ENCODE peak calls at places on chromosomes 4 and X, in eight cellular contexts. U is spleen, I is uterus, V is AG09309, H is H1, T is tibial nerve, P is lung, C is ovary. D is an unnamed sample.

GRCh38 chr4:162959056-162959455 is 207.6 kb downstream of the NAF1 start:
- DNase-seq in P (no peak), T (no peak), U (no peak), I (no peak), H (peak), C (no peak), V (no peak), D (no peak)

GRCh38 chr4:82561745-82562552 is at the start of gene TMEM150C:
- DNase-seq in H (peak), I (no peak), T (no peak), U (no peak), V (no peak), C (peak), P (no peak), D (no peak)

GRCh38 chr4:186819357-186820086 is 95.9 kb upstream of the FAT1 start:
- DNase-seq in P (no peak), C (no peak), I (no peak), U (no peak), V (no peak), T (no peak), H (no peak), D (no peak)

GRCh38 chr4:174357321-174357720 is 73.6 kb downstream of the CEP44 start:
- DNase-seq in V (no peak), T (no peak), P (no peak), I (no peak), H (no peak), U (no peak), C (no peak), D (no peak)

GRCh38 chr4:8906991-8907595 is 35.5 kb upstream of the HMX1 start:
- DNase-seq in H (peak), I (no peak), T (no peak), C (no peak), V (no peak), U (peak), P (no peak), D (peak)

GRCh38 chr4:109462297-109462696 is 28.7 kb downstream of the SEC24B start:
- DNase-seq in T (no peak), I (no peak), P (no peak), C (no peak), U (no peak), H (no peak), V (no peak), D (no peak)

GRCh38 chrX:6735235-6735634 is 200.3 kb upstream of the VCX3A start:
- DNase-seq in H (no peak), T (no peak), I (no peak), U (no peak), C (no peak), P (no peak), V (no peak), D (no peak)

GRCh38 chr4:153393397-153393796 is 48.9 kb downstream of the MND1 start:
- DNase-seq in V (no peak), P (peak), H (no peak), I (peak), C (no peak), T (no peak), U (no peak), D (peak)

GRCh38 chr4:80362578-80363181 is 27.1 kb downstream of the CFAP299 start:
- DNase-seq in T (no peak), H (peak), U (peak), V (peak), P (no peak), C (no peak), I (no peak), D (no peak)

GRCh38 chr4:62051332-62051731 is 851.2 kb downstream of the ADGRL3 start:
- DNase-seq in C (no peak), V (no peak), T (no peak), I (no peak), P (no peak), H (no peak), U (no peak), D (no peak)

GRCh38 chrX:66030505-66031317 is 9.2 kb downstream of the VSIG4 start:
- DNase-seq in C (no peak), P (no peak), T (no peak), U (no peak), I (no peak), H (peak), V (no peak), D (no peak)

GRCh38 chr4:139281212-139281611 is 1.2 kb upstream of the MGARP start:
- DNase-seq in U (no peak), I (no peak), V (no peak), P (no peak), T (no peak), H (no peak), C (no peak), D (no peak)

DNA sequence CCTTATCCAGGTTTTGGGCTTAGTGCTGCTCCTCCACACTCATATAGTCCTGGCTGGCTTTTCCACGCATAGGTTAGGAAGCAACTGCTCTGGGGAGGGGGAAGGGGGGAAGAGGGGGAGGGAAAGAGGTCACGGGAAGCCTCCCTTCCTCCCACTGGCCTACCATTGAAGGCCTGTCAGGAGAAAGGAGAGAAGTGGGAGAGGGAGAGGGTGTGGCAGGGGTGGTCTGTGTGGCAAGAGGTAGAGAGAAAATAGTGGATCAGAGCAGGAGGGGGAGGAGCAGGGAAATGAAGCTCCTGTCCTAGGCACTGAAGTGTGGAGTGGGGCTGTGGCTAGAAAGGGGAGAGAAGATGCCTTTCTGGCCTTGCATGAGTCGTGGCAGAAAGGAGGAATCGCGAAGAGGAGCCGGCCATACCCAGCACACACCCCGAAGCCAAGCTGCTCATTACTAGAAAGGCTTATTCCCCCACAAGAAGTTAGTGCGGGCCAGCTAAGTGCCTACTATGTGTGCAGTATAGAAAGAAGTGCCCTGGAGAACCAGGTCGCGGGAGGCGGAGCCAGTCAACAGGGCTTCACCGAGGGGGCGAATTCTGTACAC is 1.1 kb upstream of the TMEM164 start:
- DNase-seq in T (no peak), U (no peak), V (no peak), P (no peak), C (no peak), H (no peak), I (no peak), D (no peak)
- H3K4me3 ChIP-seq in T (peak), U (peak), V (peak), P (peak), C (peak), H (peak), I (peak), D (peak)

GRCh38 chr4:74205559-74205958 is 47.6 kb downstream of the MTHFD2L start:
- DNase-seq in V (no peak), I (no peak), U (no peak), T (no peak), H (no peak), P (no peak), C (no peak), D (no peak)
- H3K4me3 ChIP-seq in V (no peak), I (no peak), U (no peak), T (no peak), H (no peak), P (no peak), C (no peak), D (no peak)

GRCh38 chrX:108735680-108736508 is 469 bp downstream of the IRS4 start:
- DNase-seq in U (no peak), V (no peak), C (peak), T (no peak), P (no peak), H (peak), I (no peak), D (no peak)
- H3K4me3 ChIP-seq in U (peak), V (peak), C (peak), T (peak), P (no peak), H (peak), I (peak), D (peak)

GRCh38 chr4:73668806-73669205 is 48.6 kb upstream of the RASSF6 start:
- DNase-seq in C (peak), P (no peak), T (no peak), U (no peak), H (no peak), V (no peak), I (no peak), D (no peak)
- H3K4me3 ChIP-seq in C (no peak), P (no peak), T (no peak), U (no peak), H (no peak), V (no peak), I (peak), D (peak)

GRCh38 chr4:148216866-148217814 is 225.1 kb downstream of the NR3C2 start:
- DNase-seq in T (no peak), I (no peak), U (no peak), C (no peak), V (no peak), P (no peak), H (no peak), D (no peak)
- H3K4me3 ChIP-seq in T (peak), I (no peak), U (no peak), C (no peak), V (no peak), P (no peak), H (no peak), D (peak)

DNA sequence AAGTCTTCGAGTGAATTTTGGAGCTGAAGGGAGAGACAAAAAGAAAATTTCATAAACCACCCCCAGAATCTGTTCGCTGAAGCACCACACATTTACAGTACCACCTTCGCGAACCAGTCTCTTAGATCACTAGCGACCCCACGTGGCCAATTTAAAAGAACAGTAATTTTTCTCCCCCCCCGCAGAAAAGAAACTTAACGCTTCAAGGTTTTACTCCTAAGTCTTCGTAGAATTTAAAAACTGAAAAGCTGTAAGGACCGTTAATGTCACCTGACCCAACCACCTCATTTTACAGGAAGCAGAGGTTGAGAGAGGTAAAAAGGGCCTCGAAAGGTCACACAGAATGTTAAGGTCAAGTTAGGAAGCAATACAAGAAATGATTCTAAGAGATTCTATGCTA is 187.5 kb downstream of the QDPR start:
- DNase-seq in V (peak), H (peak), C (peak), I (peak), T (peak), U (no peak), P (no peak), D (no peak)
- H3K4me3 ChIP-seq in V (no peak), H (no peak), C (no peak), I (no peak), T (no peak), U (no peak), P (no peak), D (no peak)

DNA sequence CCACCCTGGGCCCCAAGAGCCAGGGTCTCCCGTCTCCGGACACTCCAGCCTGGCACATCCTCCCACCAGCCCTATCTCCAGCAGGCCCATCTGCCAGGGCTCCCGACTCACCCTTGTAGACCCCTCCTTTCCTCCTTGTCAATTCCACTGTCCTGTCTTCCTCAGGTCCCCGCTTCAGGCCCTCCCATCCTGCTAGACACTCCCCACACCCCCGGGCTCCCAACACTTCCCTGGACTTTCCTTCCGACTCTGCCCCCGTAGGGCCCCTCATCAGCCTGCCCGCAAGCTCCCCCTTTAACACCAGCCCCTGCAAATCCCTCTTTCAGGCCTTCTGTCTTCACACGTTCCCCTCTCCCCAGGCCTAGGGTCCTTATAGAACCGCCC is 1.1 kb downstream of the PRAF2 start:
- DNase-seq in I (no peak), C (no peak), V (no peak), T (no peak), U (no peak), P (no peak), H (no peak), D (no peak)
- H3K4me3 ChIP-seq in I (peak), C (peak), V (peak), T (peak), U (no peak), P (no peak), H (peak), D (peak)

GRCh38 chr4:26484032-26484515 is 6.2 kb downstream of the CCKAR start:
- DNase-seq in V (peak), I (peak), H (no peak), C (no peak), P (no peak), U (no peak), T (no peak), D (no peak)
- H3K4me3 ChIP-seq in V (no peak), I (no peak), H (no peak), C (no peak), P (no peak), U (no peak), T (no peak), D (no peak)